ENCODE peak calls at places on chromosome 12, in nine cellular contexts. L, V, B, C, F, Q, G, D and E are unnamed samples.
A peak's percentile ranks its signal among the peaks of the same experiment; 100 is the strongest.

GRCh38 chr12:121026274-121027045 is 10.2 kb upstream of the C12orf43 start:
- DNase-seq in L (no peak), V (no peak), B (no peak), C (no peak), F (no peak), Q (no peak), G (no peak), D (no peak), E (no peak)

GRCh38 chr12:50425859-50426258 is 25.2 kb downstream of the LARP4 start:
- DNase-seq in L (no peak), V (no peak), B (no peak), C (no peak), F (no peak), Q (peak; percentile 5), G (no peak), D (no peak), E (no peak)

GRCh38 chr12:19236656-19237055 is 107.1 kb downstream of the PLEKHA5 start:
- DNase-seq in L (no peak), V (peak; percentile 57), B (no peak), C (no peak), F (no peak), Q (no peak), G (no peak), D (no peak), E (no peak)

GRCh38 chr12:70449074-70449757 is 83.1 kb downstream of the KCNMB4 start:
- DNase-seq in L (no peak), V (peak; percentile 9), B (no peak), C (no peak), F (no peak), Q (no peak), G (no peak), D (no peak), E (no peak)

GRCh38 chr12:63208956-63209355 is 58.0 kb upstream of the AVPR1A start:
- DNase-seq in L (no peak), V (no peak), B (no peak), C (no peak), F (no peak), Q (no peak), G (no peak), D (no peak), E (no peak)

GRCh38 chr12:111937429-111937828 is 75.5 kb downstream of the TMEM116 start:
- DNase-seq in L (no peak), V (no peak), B (no peak), C (no peak), F (no peak), Q (no peak), G (no peak), D (no peak), E (no peak)

GRCh38 chr12:109711596-109712461 is 1.8 kb upstream of the FAM222A start:
- DNase-seq in L (no peak), V (no peak), B (no peak), C (no peak), F (no peak), Q (no peak), G (peak; percentile 38), D (no peak), E (no peak)

GRCh38 chr12:105569886-105570285 is 239.4 kb downstream of the C12orf75 start:
- DNase-seq in L (no peak), V (no peak), B (no peak), C (no peak), F (no peak), Q (no peak), G (no peak), D (no peak), E (no peak)

GRCh38 chr12:93003540-93004239 is 74.6 kb upstream of the EEA1 start:
- DNase-seq in L (no peak), V (peak; percentile 24), B (no peak), C (no peak), F (no peak), Q (no peak), G (no peak), D (no peak), E (no peak)

GRCh38 chr12:2588345-2588744 is 206.4 kb upstream of the FKBP4 start:
- DNase-seq in L (no peak), V (no peak), B (no peak), C (peak; percentile 33), F (no peak), Q (no peak), G (no peak), D (no peak), E (no peak)

GRCh38 chr12:114562654-114563053 is 121.3 kb downstream of the TBX3 start:
- DNase-seq in L (no peak), V (no peak), B (no peak), C (no peak), F (no peak), Q (peak; percentile 70), G (no peak), D (no peak), E (no peak)

GRCh38 chr12:750356-751191 is 1.8 kb upstream of the WNK1 start:
- DNase-seq in L (no peak), V (no peak), B (no peak), C (no peak), F (no peak), Q (no peak), G (no peak), D (no peak), E (no peak)
- H3K4me3 ChIP-seq in L (peak overlapping the region; percentile 89), V (peak overlapping the region; percentile 63), B (no peak overlapping the region), C (peak overlapping the region; percentile 92), F (peak overlapping the region; percentile 95), Q (peak overlapping the region; percentile 5), G (peak overlapping the region; percentile 92), D (peak overlapping the region; percentile 70), E (peak overlapping the region; percentile 96)

DNA sequence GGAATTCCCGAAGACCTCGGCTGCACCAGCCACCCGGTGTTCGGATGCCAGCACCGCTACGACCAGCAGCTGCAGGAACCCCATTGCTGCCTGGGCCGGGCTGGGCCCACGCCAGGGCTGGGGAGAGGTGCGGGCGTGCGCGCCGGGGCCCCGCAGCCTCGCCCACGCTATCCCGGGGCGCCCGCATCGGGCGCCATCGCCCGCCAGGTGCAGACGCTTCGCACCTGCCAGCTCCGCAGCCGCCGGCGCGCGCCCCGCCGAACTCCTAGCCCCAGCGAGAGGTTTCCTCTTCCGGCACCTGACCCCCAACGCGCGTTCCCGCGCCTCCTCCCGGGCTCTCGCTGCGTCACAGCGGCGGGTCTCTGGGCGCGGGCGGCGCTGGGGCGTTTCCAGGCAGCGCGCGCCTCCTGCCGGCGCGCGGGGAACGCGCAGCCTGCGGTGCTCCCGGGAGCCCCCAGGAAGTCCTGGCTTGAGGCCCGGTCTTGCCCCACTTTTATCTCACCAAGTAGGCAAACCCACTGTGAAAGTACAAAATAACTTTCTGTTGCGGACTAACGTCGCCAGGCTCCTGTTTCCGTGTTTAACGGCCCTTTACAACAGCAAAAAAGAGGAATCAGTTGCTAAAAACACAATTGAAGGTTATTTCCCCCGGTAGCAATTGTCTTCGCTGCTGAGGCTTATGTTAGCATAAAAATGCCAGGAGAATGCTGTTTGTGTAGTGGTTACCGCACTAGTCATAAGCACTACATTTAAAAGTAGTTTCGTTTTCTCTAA is at the start of gene TM7SF3:
- DNase-seq in L (peak; percentile 76), V (peak; percentile 86), B (peak; percentile 94), C (peak; percentile 95), F (peak; percentile 96), Q (peak; percentile 99), G (peak; percentile 92), D (peak; percentile 97), E (peak; percentile 97)
- H3K4me1 ChIP-seq in L (peaks cover 52% of the 10 kb centered on the region), V (peaks cover 2% of the 10 kb centered on the region), B (no peaks in the 10 kb centered on the region), C (peaks cover 22% of the 10 kb centered on the region), F (peaks cover 8% of the 10 kb centered on the region), Q (peaks cover 2% of the 10 kb centered on the region), G (peaks cover 48% of the 10 kb centered on the region), D (peaks cover 12% of the 10 kb centered on the region), E (peaks cover 51% of the 10 kb centered on the region)

GRCh38 chr12:3667485-3667884 is 85.4 kb downstream of the CRACR2A start:
- DNase-seq in L (no peak), V (no peak), B (no peak), C (no peak), F (no peak), Q (peak; percentile 64), G (no peak), D (no peak), E (no peak)

GRCh38 chr12:3670083-3670620 is 82.8 kb downstream of the CRACR2A start:
- DNase-seq in L (no peak), V (no peak), B (no peak), C (no peak), F (no peak), Q (no peak), G (no peak), D (no peak), E (no peak)

GRCh38 chr12:3671330-3672112 is 81.4 kb downstream of the CRACR2A start:
- DNase-seq in L (no peak), V (no peak), B (no peak), C (no peak), F (no peak), Q (no peak), G (no peak), D (no peak), E (no peak)

GRCh38 chr12:3669594-3669993 is 83.3 kb downstream of the CRACR2A start:
- DNase-seq in L (no peak), V (no peak), B (no peak), C (no peak), F (no peak), Q (no peak), G (no peak), D (no peak), E (no peak)

GRCh38 chr12:3668479-3669165 is 84.3 kb downstream of the CRACR2A start:
- DNase-seq in L (no peak), V (no peak), B (no peak), C (no peak), F (no peak), Q (no peak), G (peak; percentile 33), D (no peak), E (no peak)
- H3K36me3 ChIP-seq in L (no peaks in the 10 kb centered on the region), V (no peaks in the 10 kb centered on the region), B (peaks cover 12% of the 10 kb centered on the region), C (peaks cover 3% of the 10 kb centered on the region), F (no peaks in the 10 kb centered on the region), Q (peaks cover 4% of the 10 kb centered on the region), G (peaks cover 6% of the 10 kb centered on the region), D (no peaks in the 10 kb centered on the region), E (peaks cover 45% of the 10 kb centered on the region)

GRCh38 chr12:30166416-30166815 is 382.7 kb upstream of the TMTC1 start:
- DNase-seq in L (no peak), V (peak; percentile 17), B (no peak), C (no peak), F (no peak), Q (no peak), G (no peak), D (no peak), E (no peak)

GRCh38 chr12:30164937-30165336 is 381.2 kb upstream of the TMTC1 start:
- DNase-seq in L (no peak), V (no peak), B (no peak), C (no peak), F (no peak), Q (no peak), G (no peak), D (no peak), E (no peak)

DNA sequence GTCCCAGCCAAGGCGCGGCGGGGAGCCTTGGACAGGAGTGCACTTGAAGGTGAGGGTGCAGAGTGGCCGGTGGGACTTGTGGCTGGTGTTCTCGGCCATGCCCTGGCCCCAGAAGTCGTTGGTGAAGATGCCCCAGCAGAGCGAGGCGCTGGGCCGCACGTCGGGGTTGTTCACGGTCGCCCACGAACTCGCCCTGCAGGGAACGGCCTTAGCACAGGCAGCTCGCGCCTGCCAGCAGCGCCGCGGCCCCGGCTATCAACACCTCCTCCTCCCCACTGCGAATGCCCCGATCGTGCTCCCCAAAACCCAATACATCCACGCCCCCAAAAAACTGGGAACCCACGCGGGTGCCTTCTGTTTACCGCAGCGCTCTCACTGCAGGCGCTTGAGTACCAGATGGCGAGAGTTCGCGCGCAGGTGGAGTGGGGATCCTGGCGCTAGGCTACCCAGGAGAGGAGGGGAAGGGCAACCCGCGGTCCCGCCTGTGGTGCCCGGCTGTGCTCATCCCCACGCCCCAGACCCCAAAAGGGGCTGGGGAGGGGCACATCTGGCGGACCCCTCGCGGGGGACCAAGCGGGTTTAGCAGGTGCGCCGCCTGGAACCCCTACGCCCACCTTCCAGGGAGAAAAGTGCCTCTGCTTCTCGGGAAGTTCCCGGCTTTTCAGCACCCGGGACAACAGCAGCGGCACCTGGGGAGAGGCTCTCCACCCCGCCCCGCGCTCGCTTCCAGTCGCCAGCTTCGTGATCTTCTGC is 386.3 kb upstream of the TMTC1 start:
- DNase-seq in L (no peak), V (no peak), B (no peak), C (no peak), F (no peak), Q (peak; percentile 13), G (no peak), D (no peak), E (no peak)
- H3K4me3 ChIP-seq in L (no peak overlapping the region), V (no peak overlapping the region), B (no peak overlapping the region), C (no peak overlapping the region), F (no peak overlapping the region), Q (no peak overlapping the region), G (peak overlapping the region; percentile 24), D (no peak overlapping the region), E (no peak overlapping the region)